ENCODE peak calls at places on chromosomes 11 and 22, in seven cellular contexts. P is A549, G is stomach, A is ovary, N is upper lobe of left lung, C is SK-N-SH, K is HepG2. D is an unnamed sample.

GRCh38 chr22:19056951-19057401 is 65.2 kb downstream of the DGCR2 start:
- DNase-seq in P (no peak), C (no peak), N (no peak), G (peak), K (no peak), A (no peak), D (peak)

GRCh38 chr22:30078320-30079311 is 1.6 kb upstream of the HORMAD2 start:
- DNase-seq in N (no peak), P (no peak), A (no peak), K (no peak), G (no peak), C (no peak), D (no peak)

GRCh38 chr11:129709801-129710398 is 105.7 kb upstream of the TMEM45B start:
- DNase-seq in N (no peak), G (no peak), A (no peak), K (no peak), C (no peak), P (no peak), D (peak)

GRCh38 chr11:121366970-121367369 is 74.4 kb downstream of the SC5D start:
- DNase-seq in A (no peak), P (no peak), K (no peak), G (no peak), N (no peak), C (no peak), D (no peak)

GRCh38 chr11:24496371-24496727 is 504 bp upstream of the LUZP2 start:
- DNase-seq in G (no peak), K (no peak), C (no peak), N (no peak), A (no peak), P (no peak), D (no peak)

GRCh38 chr11:19597876-19598275 is 114.8 kb upstream of the NAV2 start:
- DNase-seq in P (no peak), N (peak), A (no peak), C (peak), K (no peak), G (no peak), D (no peak)

GRCh38 chr11:69645801-69646492 is 5.0 kb downstream of the CCND1 start:
- DNase-seq in C (no peak), K (no peak), A (peak), P (no peak), N (peak), G (no peak), D (peak)

GRCh38 chr22:19879651-19879995 is 24.9 kb upstream of the GNB1L start:
- DNase-seq in A (no peak), K (no peak), C (peak), P (no peak), G (no peak), N (peak), D (peak)

GRCh38 chr22:17199131-17199731 is 20.0 kb downstream of the ADA2 start:
- DNase-seq in N (no peak), G (no peak), P (no peak), A (peak), C (peak), K (no peak), D (no peak)

GRCh38 chr11:2867722-2868548 is 17.6 kb downstream of the CDKN1C start:
- DNase-seq in K (no peak), P (no peak), C (no peak), G (no peak), N (peak), A (no peak), D (no peak)

GRCh38 chr22:17929909-17930308 is 94.5 kb downstream of the MICAL3 start:
- DNase-seq in A (no peak), K (no peak), G (no peak), C (no peak), P (no peak), N (no peak), D (no peak)

GRCh38 chr11:48028909-48029685 is 48.7 kb downstream of the PTPRJ start:
- DNase-seq in P (no peak), G (no peak), N (no peak), C (no peak), A (no peak), K (no peak), D (no peak)

GRCh38 chr11:18706330-18707243 is 8.0 kb downstream of the TMEM86A start:
- DNase-seq in N (no peak), G (peak), K (no peak), A (peak), P (no peak), C (peak), D (peak)

GRCh38 chr22:24806663-24807001 is 621 bp downstream of the SGSM1 start:
- DNase-seq in A (no peak), P (no peak), C (no peak), N (no peak), G (no peak), K (no peak), D (no peak)
- H3K4me3 ChIP-seq in A (peak), P (peak), C (peak), N (peak), G (peak), K (peak), D (peak)

DNA sequence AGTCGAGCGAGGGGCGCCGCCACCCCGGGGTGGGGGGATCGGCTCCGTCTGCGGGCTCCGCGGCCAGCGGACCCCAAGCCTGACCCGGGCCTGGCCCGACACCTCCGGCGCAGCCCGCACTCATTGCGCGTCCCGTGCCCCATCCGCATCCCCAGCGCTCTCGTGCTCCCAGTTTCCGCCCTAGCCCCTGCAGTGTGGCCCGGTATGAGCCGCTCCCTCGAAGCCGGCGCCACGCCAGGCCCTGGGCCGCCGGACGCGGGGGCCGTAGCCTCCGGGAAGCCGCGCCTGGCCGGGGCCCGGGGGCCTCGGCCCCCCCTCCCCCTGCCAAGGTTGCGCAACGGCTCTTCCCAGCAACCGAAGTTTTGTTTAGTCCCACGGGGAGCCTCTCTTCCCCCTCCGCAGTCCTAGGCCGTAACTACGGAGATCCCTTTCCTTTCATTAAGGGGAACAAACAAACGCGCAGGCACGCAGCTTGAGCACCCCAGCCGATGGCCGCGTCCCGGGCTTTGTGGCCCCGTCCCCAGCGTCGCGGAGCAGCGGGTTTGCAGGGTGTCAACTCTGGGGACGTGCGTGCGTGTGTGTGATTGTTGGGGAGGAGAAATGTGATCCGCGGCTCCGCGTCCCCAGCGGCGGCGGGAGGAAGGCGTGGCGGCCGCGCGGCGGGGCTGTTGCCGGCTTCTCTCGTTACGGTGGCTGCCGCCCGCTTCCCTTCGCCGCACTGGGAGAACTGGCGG is 883 bp downstream of the HIPK3 start:
- DNase-seq in A (peak), C (peak), N (peak), P (peak), G (peak), K (peak), D (peak)
- TF ChIP-seq EP300 in A (no peak), C (no peak), N (no peak), P (no peak), G (peak), K (no peak), D (no peak)

GRCh38 chr11:75547177-75547576 is 14.9 kb upstream of the SERPINH1 start:
- DNase-seq in K (no peak), A (no peak), C (no peak), G (no peak), P (no peak), N (no peak), D (no peak)

GRCh38 chr11:75543808-75544207 is 18.1 kb upstream of the GDPD5 start:
- DNase-seq in C (no peak), K (no peak), P (no peak), A (no peak), N (no peak), G (no peak), D (no peak)

GRCh38 chr11:75548571-75549272 is 13.3 kb upstream of the SERPINH1 start:
- DNase-seq in N (no peak), G (no peak), A (no peak), P (no peak), K (no peak), C (no peak), D (no peak)

GRCh38 chr11:75549370-75549958 is 12.6 kb upstream of the SERPINH1 start:
- DNase-seq in K (no peak), G (no peak), A (no peak), C (no peak), N (no peak), P (no peak), D (no peak)

GRCh38 chr11:75547617-75548054 is 14.4 kb upstream of the SERPINH1 start:
- DNase-seq in C (peak), N (no peak), K (peak), P (peak), G (peak), A (peak), D (no peak)
- H3K4me3 ChIP-seq in C (peak), N (no peak), K (no peak), P (no peak), G (no peak), A (no peak), D (no peak)

DNA sequence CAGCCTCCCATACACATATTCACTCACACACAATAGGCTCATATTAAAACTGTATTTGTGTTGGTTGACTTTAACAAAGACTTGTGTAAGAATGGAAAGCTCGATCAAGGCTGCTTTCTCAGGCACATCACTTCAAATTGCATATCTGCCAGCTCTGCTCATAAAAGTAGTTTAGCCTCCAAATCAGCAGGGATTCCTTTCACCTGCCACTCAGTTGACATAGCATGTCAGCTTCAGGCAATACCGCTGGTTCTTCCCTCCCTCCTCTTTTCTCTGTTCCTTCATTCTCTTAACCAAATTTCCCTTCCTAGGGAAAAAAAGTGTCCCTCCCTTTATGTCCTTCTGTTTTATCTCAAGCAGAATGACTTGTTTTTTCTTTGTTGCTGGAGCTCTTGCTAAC is 450.4 kb upstream of the LARGE1 start:
- DNase-seq in P (no peak), C (no peak), G (no peak), N (no peak), A (no peak), K (no peak), D (no peak)
- TF ChIP-seq EP300 in P (no peak), C (no peak), G (no peak), N (no peak), A (no peak), K (no peak), D (no peak)

DNA sequence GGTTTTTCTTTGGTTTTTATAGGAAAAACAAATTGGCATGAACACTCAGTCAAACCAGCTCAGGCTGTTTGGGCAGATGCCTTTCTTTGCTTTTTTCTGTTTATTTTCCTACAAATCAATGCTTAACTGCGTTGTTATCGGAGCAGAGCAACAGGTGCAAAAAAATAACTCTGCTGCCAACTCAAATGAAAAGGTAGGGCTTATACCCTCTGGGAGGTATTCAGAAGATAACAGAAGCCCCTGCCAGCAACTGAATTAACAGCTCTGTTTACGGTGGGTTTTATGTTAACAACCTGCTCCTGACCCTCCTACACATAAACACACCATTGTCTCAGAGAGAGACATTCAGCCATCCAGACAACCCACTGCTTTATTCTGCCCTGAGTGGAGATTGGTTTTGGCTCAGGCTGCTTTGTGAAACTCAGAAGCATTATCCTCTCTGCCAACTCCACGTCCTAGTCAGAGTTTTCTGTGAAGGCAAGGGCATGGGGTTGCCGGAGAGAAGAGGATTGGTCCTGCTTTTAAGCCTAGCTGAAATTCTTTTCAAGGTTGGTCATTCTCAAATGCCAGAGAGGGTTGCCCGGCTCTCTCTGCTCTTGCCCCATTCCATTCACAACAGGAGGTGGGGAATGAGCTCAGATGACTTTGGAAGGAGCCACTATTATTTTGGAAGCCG is 11.3 kb downstream of the EHF start:
- DNase-seq in P (no peak), C (no peak), G (peak), A (no peak), N (no peak), K (no peak), D (no peak)
- H3K4me3 ChIP-seq in P (no peak), C (no peak), G (no peak), A (no peak), N (no peak), K (no peak), D (no peak)

D was measured in suprapubic skin.